ENCODE peak calls at places on chromosomes 3 and 15, in four cellular contexts. One of them, this sample, is unnamed.

GRCh38 chr3:49900491-49901153 is 3.1 kb downstream of the MST1R start:
- DNase-seq in activated CD8-positive, alpha-beta T cell treated with anti-CD3 and anti-CD28 coated beads for 36 hours: no peak
- DNase-seq in Peyer's patch: peak; percentile 89
- DNase-seq in pancreas: peak; percentile 84
- DNase-seq in this sample: no peak

GRCh38 chr3:30440880-30441279 is 165.5 kb upstream of the TGFBR2 start:
- DNase-seq in pancreas: no peak
- DNase-seq in Peyer's patch: no peak
- DNase-seq in activated CD8-positive, alpha-beta T cell treated with anti-CD3 and anti-CD28 coated beads for 36 hours: no peak
- DNase-seq in this sample: no peak

GRCh38 chr3:184289426-184289938 is 9.6 kb upstream of the PSMD2 start:
- DNase-seq in Peyer's patch: peak; percentile 63
- DNase-seq in activated CD8-positive, alpha-beta T cell treated with anti-CD3 and anti-CD28 coated beads for 36 hours: peak; percentile 80
- DNase-seq in pancreas: no peak
- DNase-seq in this sample: peak; percentile 75

GRCh38 chr3:191388823-191389222 is 58.5 kb upstream of the UTS2B start:
- DNase-seq in pancreas: no peak
- DNase-seq in Peyer's patch: no peak
- DNase-seq in activated CD8-positive, alpha-beta T cell treated with anti-CD3 and anti-CD28 coated beads for 36 hours: no peak
- DNase-seq in this sample: no peak

GRCh38 chr15:66778716-66779115 is 76.7 kb downstream of the SMAD6 start:
- DNase-seq in activated CD8-positive, alpha-beta T cell treated with anti-CD3 and anti-CD28 coated beads for 36 hours: no peak
- DNase-seq in pancreas: peak; percentile 10
- DNase-seq in Peyer's patch: peak; percentile 40
- DNase-seq in this sample: no peak

GRCh38 chr3:161008086-161008485 is 97.1 kb downstream of the B3GALNT1 start:
- DNase-seq in Peyer's patch: no peak
- DNase-seq in pancreas: no peak
- DNase-seq in activated CD8-positive, alpha-beta T cell treated with anti-CD3 and anti-CD28 coated beads for 36 hours: no peak
- DNase-seq in this sample: no peak

GRCh38 chr3:188672840-188673239 is 498.9 kb upstream of the TPRG1 start:
- DNase-seq in Peyer's patch: no peak
- DNase-seq in activated CD8-positive, alpha-beta T cell treated with anti-CD3 and anti-CD28 coated beads for 36 hours: no peak
- DNase-seq in pancreas: no peak
- DNase-seq in this sample: no peak

GRCh38 chr3:195109098-195109657 is 161.8 kb downstream of the XXYLT1 start:
- DNase-seq in Peyer's patch: no peak
- DNase-seq in activated CD8-positive, alpha-beta T cell treated with anti-CD3 and anti-CD28 coated beads for 36 hours: no peak
- DNase-seq in pancreas: no peak
- DNase-seq in this sample: no peak

GRCh38 chr3:47512416-47513124 is 942 bp downstream of the ELP6 start:
- DNase-seq in Peyer's patch: peak; percentile 54
- DNase-seq in pancreas: peak; percentile 30
- DNase-seq in activated CD8-positive, alpha-beta T cell treated with anti-CD3 and anti-CD28 coated beads for 36 hours: peak; percentile 34
- DNase-seq in this sample: no peak

GRCh38 chr15:66323312-66323928 is 30.1 kb downstream of the DIS3L start:
- DNase-seq in activated CD8-positive, alpha-beta T cell treated with anti-CD3 and anti-CD28 coated beads for 36 hours: no peak
- DNase-seq in pancreas: no peak
- DNase-seq in Peyer's patch: no peak
- DNase-seq in this sample: no peak

GRCh38 chr3:141212555-141212954 is 19.1 kb upstream of the PXYLP1 start:
- DNase-seq in activated CD8-positive, alpha-beta T cell treated with anti-CD3 and anti-CD28 coated beads for 36 hours: no peak
- DNase-seq in pancreas: no peak
- DNase-seq in Peyer's patch: no peak
- DNase-seq in this sample: no peak

GRCh38 chr3:55012091-55012490 is 84.2 kb upstream of the LRTM1 start:
- DNase-seq in activated CD8-positive, alpha-beta T cell treated with anti-CD3 and anti-CD28 coated beads for 36 hours: no peak
- DNase-seq in Peyer's patch: no peak
- DNase-seq in pancreas: no peak
- DNase-seq in this sample: no peak

GRCh38 chr3:148066787-148067186 is 630.9 kb upstream of the AGTR1 start:
- DNase-seq in pancreas: no peak
- DNase-seq in activated CD8-positive, alpha-beta T cell treated with anti-CD3 and anti-CD28 coated beads for 36 hours: no peak
- DNase-seq in Peyer's patch: no peak
- DNase-seq in this sample: no peak

GRCh38 chr3:14130230-14130629 is 5.4 kb downstream of the TMEM43 start:
- DNase-seq in activated CD8-positive, alpha-beta T cell treated with anti-CD3 and anti-CD28 coated beads for 36 hours: no peak
- DNase-seq in pancreas: no peak
- DNase-seq in Peyer's patch: no peak
- DNase-seq in this sample: no peak

GRCh38 chr15:60528530-60528929 is 49.6 kb upstream of the ICE2 start:
- DNase-seq in pancreas: no peak
- DNase-seq in Peyer's patch: no peak
- DNase-seq in activated CD8-positive, alpha-beta T cell treated with anti-CD3 and anti-CD28 coated beads for 36 hours: no peak
- DNase-seq in this sample: no peak

GRCh38 chr3:113685956-113686721 is 10.3 kb downstream of the USF3 start:
- DNase-seq in Peyer's patch: no peak
- DNase-seq in activated CD8-positive, alpha-beta T cell treated with anti-CD3 and anti-CD28 coated beads for 36 hours: no peak
- DNase-seq in pancreas: no peak
- DNase-seq in this sample: no peak

GRCh38 chr15:101175396-101175795 is 76.5 kb downstream of the CHSY1 start:
- DNase-seq in activated CD8-positive, alpha-beta T cell treated with anti-CD3 and anti-CD28 coated beads for 36 hours: no peak
- DNase-seq in pancreas: no peak
- DNase-seq in Peyer's patch: no peak
- DNase-seq in this sample: no peak

GRCh38 chr3:183018416-183019192 is 38.3 kb upstream of the DCUN1D1 start:
- DNase-seq in activated CD8-positive, alpha-beta T cell treated with anti-CD3 and anti-CD28 coated beads for 36 hours: no peak
- DNase-seq in Peyer's patch: no peak
- DNase-seq in pancreas: no peak
- DNase-seq in this sample: no peak

GRCh38 chr3:194782767-194783404 is 97.2 kb downstream of the FAM43A start:
- DNase-seq in pancreas: no peak
- DNase-seq in Peyer's patch: no peak
- DNase-seq in activated CD8-positive, alpha-beta T cell treated with anti-CD3 and anti-CD28 coated beads for 36 hours: no peak
- DNase-seq in this sample: no peak

GRCh38 chr3:123595396-123595795 is 10.5 kb upstream of the HACD2 start:
- DNase-seq in pancreas: no peak
- DNase-seq in activated CD8-positive, alpha-beta T cell treated with anti-CD3 and anti-CD28 coated beads for 36 hours: no peak
- DNase-seq in Peyer's patch: no peak
- DNase-seq in this sample: no peak

GRCh38 chr15:29554531-29554930 is 267.7 kb downstream of the TJP1 start:
- DNase-seq in Peyer's patch: no peak
- DNase-seq in pancreas: no peak
- DNase-seq in activated CD8-positive, alpha-beta T cell treated with anti-CD3 and anti-CD28 coated beads for 36 hours: no peak
- DNase-seq in this sample: no peak

GRCh38 chr3:112931737-112932521 is 43.0 kb downstream of the CD200R1 start:
- DNase-seq in Peyer's patch: no peak
- DNase-seq in activated CD8-positive, alpha-beta T cell treated with anti-CD3 and anti-CD28 coated beads for 36 hours: no peak
- DNase-seq in pancreas: no peak
- DNase-seq in this sample: no peak

GRCh38 chr15:31228980-31229826 is 97.4 kb upstream of the KLF13 start:
- DNase-seq in activated CD8-positive, alpha-beta T cell treated with anti-CD3 and anti-CD28 coated beads for 36 hours: no peak
- DNase-seq in pancreas: peak; percentile 37
- DNase-seq in Peyer's patch: peak; percentile 68
- DNase-seq in this sample: peak; percentile 82

DNA sequence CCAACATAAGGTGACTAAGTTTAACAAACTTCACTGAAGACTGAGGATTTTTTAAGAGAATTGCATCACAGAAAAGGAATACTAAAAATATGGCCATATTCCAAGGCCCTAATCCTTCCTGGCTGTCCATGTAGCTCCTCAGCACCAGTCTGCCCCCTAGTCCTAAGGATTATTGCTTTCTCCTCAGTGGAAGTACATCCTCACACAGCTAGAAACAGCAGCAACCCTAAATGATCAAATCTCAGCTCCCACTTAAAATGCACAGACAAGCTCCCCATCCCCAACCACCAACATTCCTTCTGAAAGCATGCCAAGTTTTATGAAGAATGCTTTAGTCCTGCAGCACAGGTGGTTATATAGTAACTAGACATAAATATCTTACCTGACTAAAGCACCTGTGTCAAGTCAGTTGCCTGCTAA is 14.7 kb downstream of the ST3GAL6 start:
- DNase-seq in pancreas: no peak
- DNase-seq in activated CD8-positive, alpha-beta T cell treated with anti-CD3 and anti-CD28 coated beads for 36 hours: no peak
- DNase-seq in Peyer's patch: no peak
- DNase-seq in this sample: no peak
- TF ChIP-seq CTCF in pancreas: no peak
- TF ChIP-seq CTCF in activated CD8-positive, alpha-beta T cell treated with anti-CD3 and anti-CD28 coated beads for 36 hours: no peak
- TF ChIP-seq CTCF in Peyer's patch: no peak
- TF ChIP-seq CTCF in this sample: no peak

GRCh38 chr3:102529452-102529851 is 94.6 kb downstream of the ZPLD1 start:
- DNase-seq in pancreas: no peak
- DNase-seq in Peyer's patch: no peak
- DNase-seq in activated CD8-positive, alpha-beta T cell treated with anti-CD3 and anti-CD28 coated beads for 36 hours: no peak
- DNase-seq in this sample: no peak
- TF ChIP-seq CTCF in pancreas: no peak
- TF ChIP-seq CTCF in Peyer's patch: no peak
- TF ChIP-seq CTCF in activated CD8-positive, alpha-beta T cell treated with anti-CD3 and anti-CD28 coated beads for 36 hours: no peak
- TF ChIP-seq CTCF in this sample: no peak

GRCh38 chr3:40162616-40163015 is 146.9 kb upstream of the EIF1B start:
- DNase-seq in Peyer's patch: no peak
- DNase-seq in activated CD8-positive, alpha-beta T cell treated with anti-CD3 and anti-CD28 coated beads for 36 hours: no peak
- DNase-seq in pancreas: no peak
- DNase-seq in this sample: no peak

GRCh38 chr3:40169983-40170382 is 139.5 kb upstream of the EIF1B start:
- DNase-seq in activated CD8-positive, alpha-beta T cell treated with anti-CD3 and anti-CD28 coated beads for 36 hours: no peak
- DNase-seq in pancreas: no peak
- DNase-seq in Peyer's patch: no peak
- DNase-seq in this sample: no peak

GRCh38 chr3:40167958-40168357 is 141.5 kb upstream of the EIF1B start:
- DNase-seq in Peyer's patch: no peak
- DNase-seq in activated CD8-positive, alpha-beta T cell treated with anti-CD3 and anti-CD28 coated beads for 36 hours: no peak
- DNase-seq in pancreas: no peak
- DNase-seq in this sample: no peak

GRCh38 chr3:40170395-40170794 is 139.1 kb upstream of the EIF1B start:
- DNase-seq in activated CD8-positive, alpha-beta T cell treated with anti-CD3 and anti-CD28 coated beads for 36 hours: peak; percentile 11
- DNase-seq in Peyer's patch: no peak
- DNase-seq in pancreas: no peak
- DNase-seq in this sample: peak; percentile 65

DNA sequence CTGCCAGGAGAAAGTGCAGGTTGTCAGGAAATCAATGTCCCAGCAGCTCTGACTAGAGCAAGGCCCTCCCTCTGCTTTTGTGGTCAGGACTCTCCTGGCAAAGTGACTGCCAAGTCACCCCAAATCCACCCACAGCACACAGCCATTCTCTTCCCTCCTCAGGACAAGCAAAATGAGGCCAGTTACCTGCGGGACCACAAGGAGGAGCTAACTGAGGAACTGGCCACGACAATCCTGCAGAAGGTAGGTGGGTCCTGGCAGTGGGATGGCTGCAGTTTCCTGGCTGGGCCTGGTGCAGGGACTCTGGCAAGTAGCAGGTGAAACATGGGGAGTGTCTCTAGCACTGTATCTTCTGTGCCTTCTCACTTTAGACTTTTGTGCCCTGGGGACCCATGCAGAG is 142.5 kb upstream of the EIF1B start:
- DNase-seq in activated CD8-positive, alpha-beta T cell treated with anti-CD3 and anti-CD28 coated beads for 36 hours: no peak
- DNase-seq in pancreas: no peak
- DNase-seq in Peyer's patch: no peak
- DNase-seq in this sample: no peak
- TF ChIP-seq CTCF in activated CD8-positive, alpha-beta T cell treated with anti-CD3 and anti-CD28 coated beads for 36 hours: no peak
- TF ChIP-seq CTCF in pancreas: no peak
- TF ChIP-seq CTCF in Peyer's patch: no peak
- TF ChIP-seq CTCF in this sample: no peak

GRCh38 chr15:75902129-75902557 is 1.5 kb upstream of the FBXO22 start:
- DNase-seq in pancreas: no peak
- DNase-seq in Peyer's patch: no peak
- DNase-seq in activated CD8-positive, alpha-beta T cell treated with anti-CD3 and anti-CD28 coated beads for 36 hours: no peak
- DNase-seq in this sample: no peak
- TF ChIP-seq CTCF in pancreas: no peak
- TF ChIP-seq CTCF in Peyer's patch: no peak
- TF ChIP-seq CTCF in activated CD8-positive, alpha-beta T cell treated with anti-CD3 and anti-CD28 coated beads for 36 hours: no peak
- TF ChIP-seq CTCF in this sample: no peak

GRCh38 chr3:139982404-139982803 is 47.4 kb downstream of the CLSTN2 start:
- DNase-seq in activated CD8-positive, alpha-beta T cell treated with anti-CD3 and anti-CD28 coated beads for 36 hours: no peak
- DNase-seq in pancreas: no peak
- DNase-seq in Peyer's patch: no peak
- DNase-seq in this sample: no peak
- TF ChIP-seq CTCF in activated CD8-positive, alpha-beta T cell treated with anti-CD3 and anti-CD28 coated beads for 36 hours: no peak
- TF ChIP-seq CTCF in pancreas: no peak
- TF ChIP-seq CTCF in Peyer's patch: no peak
- TF ChIP-seq CTCF in this sample: no peak